ENCODE peak calls at places on chromosomes 13 and 19, in six cellular contexts. V is breast epithelium, X is ovary, S is A549, A is stomach, W is sigmoid colon. Y is an unnamed sample.
A peak's percentile ranks its signal among the peaks of the same experiment; 100 is the strongest.

GRCh38 chr13:74134777-74135305 is 637 bp upstream of the KLF12 start:
- DNase-seq in V (no peak), X (peak; percentile 75), S (peak; percentile 31), A (peak; percentile 67), W (peak; percentile 74), Y (peak; percentile 21)

GRCh38 chr13:49958321-49958720 is 22.2 kb upstream of the SPRYD7 start:
- DNase-seq in V (no peak), X (no peak), S (no peak), A (no peak), W (no peak), Y (no peak)

GRCh38 chr19:15551183-15552004 is 43.1 kb downstream of the CYP4F22 start:
- DNase-seq in V (no peak), X (peak; percentile 57), S (peak; percentile 47), A (peak; percentile 40), W (no peak), Y (peak; percentile 60)

GRCh38 chr19:14343286-14343685 is 38.0 kb upstream of the ADGRE5 start:
- DNase-seq in V (no peak), X (no peak), S (no peak), A (peak; percentile 29), W (no peak), Y (peak; percentile 23)

GRCh38 chr13:90564096-90564495 is 783.4 kb upstream of the MIR17HG start:
- DNase-seq in V (no peak), X (no peak), S (no peak), A (no peak), W (no peak), Y (no peak)

GRCh38 chr13:58056411-58056810 is 424.9 kb downstream of the PCDH17 start:
- DNase-seq in V (no peak), X (no peak), S (no peak), A (no peak), W (no peak), Y (no peak)

GRCh38 chr13:75345191-75345590 is 136.8 kb downstream of the TBC1D4 start:
- DNase-seq in V (no peak), X (no peak), S (no peak), A (no peak), W (no peak), Y (no peak)

GRCh38 chr13:103272770-103273169 is 206.6 kb upstream of the SLC10A2 start:
- DNase-seq in V (no peak), X (no peak), S (no peak), A (no peak), W (no peak), Y (no peak)

GRCh38 chr19:32172761-32173160 is 172.6 kb upstream of the ZNF507 start:
- DNase-seq in V (no peak), X (no peak), S (no peak), A (no peak), W (no peak), Y (no peak)

GRCh38 chr19:4456566-4456842 is 1.1 kb downstream of the UBXN6 start:
- DNase-seq in V (no peak), X (no peak), S (no peak), A (no peak), W (peak; percentile 80), Y (peak; percentile 63)

GRCh38 chr13:99659234-99659633 is 158.0 kb downstream of the TM9SF2 start:
- DNase-seq in V (no peak), X (no peak), S (no peak), A (no peak), W (no peak), Y (no peak)

GRCh38 chr19:46357846-46358583 is 11.1 kb downstream of the PPP5C start:
- DNase-seq in V (no peak), X (no peak), S (no peak), A (no peak), W (peak; percentile 38), Y (no peak)

GRCh38 chr19:46366620-46367277 is 19.9 kb downstream of the PPP5C start:
- DNase-seq in V (no peak), X (no peak), S (no peak), A (no peak), W (no peak), Y (no peak)

GRCh38 chr19:46364359-46364758 is 17.5 kb downstream of the PPP5C start:
- DNase-seq in V (no peak), X (no peak), S (no peak), A (no peak), W (no peak), Y (no peak)

GRCh38 chr19:46365561-46365960 is 18.7 kb downstream of the PPP5C start:
- DNase-seq in V (no peak), X (no peak), S (no peak), A (no peak), W (peak; percentile 20), Y (no peak)

GRCh38 chr19:46361915-46362314 is 15.0 kb downstream of the PPP5C start:
- DNase-seq in V (no peak), X (no peak), S (no peak), A (no peak), W (no peak), Y (no peak)
- H3K4me1 ChIP-seq in V (no peaks in the 10 kb centered on the region), X (no peaks in the 10 kb centered on the region), S (peaks cover 10% of the 10 kb centered on the region), A (peaks cover 28% of the 10 kb centered on the region), W (no peaks in the 10 kb centered on the region), Y (no peaks in the 10 kb centered on the region)

GRCh38 chr19:1304197-1304924 is 18.7 kb downstream of the EFNA2 start:
- DNase-seq in V (no peak), X (no peak), S (no peak), A (peak; percentile 56), W (no peak), Y (no peak)
- TF ChIP-seq POLR2A in V (no peak), X (no peak), S (no peak), A (no peak), W (no peak), Y (no peak)

GRCh38 chr19:38666662-38667448 is 19.4 kb downstream of the ACTN4 start:
- DNase-seq in V (peak; percentile 79), X (no peak), S (no peak), A (no peak), W (no peak), Y (no peak)
- H3K4me1 ChIP-seq in V (peaks cover 71% of the 10 kb centered on the region), X (peaks cover 47% of the 10 kb centered on the region), S (peaks cover 100% of the 10 kb centered on the region), A (peaks cover 100% of the 10 kb centered on the region), W (peaks cover 100% of the 10 kb centered on the region), Y (peaks cover 68% of the 10 kb centered on the region)

GRCh38 chr19:33290956-33291622 is 11.2 kb downstream of the CEBPA start:
- DNase-seq in V (no peak), X (no peak), S (peak; percentile 87), A (no peak), W (no peak), Y (no peak)

GRCh38 chr19:33291623-33292534 is 10.5 kb downstream of the CEBPA start:
- DNase-seq in V (no peak), X (no peak), S (no peak), A (no peak), W (no peak), Y (no peak)

GRCh38 chr19:33294058-33294798 is 8.1 kb downstream of the CEBPA start:
- DNase-seq in V (no peak), X (no peak), S (no peak), A (no peak), W (no peak), Y (no peak)

GRCh38 chr19:33293255-33294057 is 8.9 kb downstream of the CEBPA start:
- DNase-seq in V (no peak), X (no peak), S (peak; percentile 94), A (no peak), W (no peak), Y (no peak)

GRCh38 chr19:33292595-33293254 is 9.6 kb downstream of the CEBPA start:
- DNase-seq in V (no peak), X (no peak), S (no peak), A (no peak), W (no peak), Y (no peak)
- TF ChIP-seq POLR2A in V (no peak), X (no peak), S (no peak), A (no peak), W (no peak), Y (no peak)

GRCh38 chr19:5661483-5661882 is 18.8 kb downstream of the MICOS13 start:
- DNase-seq in V (no peak), X (no peak), S (no peak), A (no peak), W (no peak), Y (no peak)
- H3K4me1 ChIP-seq in V (no peaks in the 10 kb centered on the region), X (no peaks in the 10 kb centered on the region), S (peaks cover 14% of the 10 kb centered on the region), A (no peaks in the 10 kb centered on the region), W (no peaks in the 10 kb centered on the region), Y (no peaks in the 10 kb centered on the region)

DNA sequence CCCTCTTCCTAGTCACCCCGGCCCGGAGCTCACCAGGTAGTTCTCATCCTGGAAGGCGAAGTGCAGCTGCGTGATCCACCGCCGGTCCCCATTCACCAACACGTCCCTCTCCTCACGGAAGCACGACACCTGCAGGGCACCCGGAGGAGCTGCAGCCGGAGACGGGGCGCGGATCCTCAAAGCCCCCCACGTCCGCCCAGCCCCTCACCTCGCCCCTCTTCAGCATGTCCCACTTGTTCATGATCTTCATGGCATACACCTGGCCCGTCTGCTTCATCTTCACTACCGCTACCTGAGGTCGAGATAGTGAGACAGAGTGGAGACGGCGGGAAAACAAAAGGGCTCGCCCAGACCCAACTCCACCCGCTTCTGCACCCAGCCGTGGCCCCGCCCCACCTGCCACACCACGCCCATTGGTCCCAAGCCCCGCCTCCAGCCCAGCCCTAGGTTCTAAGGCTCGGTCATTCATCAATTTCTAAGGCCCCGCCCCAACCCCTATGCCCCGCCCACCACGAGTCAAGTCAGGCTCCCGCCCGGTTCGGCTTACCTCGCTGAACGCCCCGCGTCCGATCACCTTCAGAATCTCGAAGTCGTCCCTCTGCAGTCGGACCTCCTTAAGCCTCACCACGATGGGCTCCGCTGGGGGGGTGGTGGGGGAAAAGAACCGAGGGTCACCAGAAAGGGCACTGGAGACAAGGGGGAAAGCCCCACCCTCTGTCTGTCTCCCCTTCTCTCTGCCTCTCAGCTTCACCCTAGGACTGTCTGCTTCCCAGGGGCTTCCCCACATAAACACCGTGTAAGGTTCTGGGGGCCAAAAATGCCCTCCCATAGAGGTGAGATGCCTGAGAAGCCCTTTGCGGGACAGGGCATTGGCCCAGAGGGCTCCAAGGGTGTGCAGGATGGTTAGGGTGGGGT is 2.8 kb downstream of the DMPK start:
- DNase-seq in V (peak; percentile 91), X (peak; percentile 96), S (peak; percentile 94), A (peak; percentile 98), W (peak; percentile 96), Y (peak; percentile 88)
- TF ChIP-seq POLR2A in V (no peak), X (no peak), S (no peak), A (no peak), W (peak; percentile 7), Y (no peak)